ENCODE peak calls at places on chromosomes 13 and 19, in nine cellular contexts. One of them, this sample, is unnamed.

GRCh38 chr19:46133101-46133627 is 8.7 kb upstream of the IGFL3 start:
- DNase-seq in GM20000: no peak
- DNase-seq in globus pallidus: peak
- DNase-seq in ecto neural progenitor cell: peak
- DNase-seq in cardiac fibroblast: peak
- DNase-seq in GF-D8: no peak
- DNase-seq in ELF-1: peak
- DNase-seq in amygdala: peak
- DNase-seq in EL: peak
- DNase-seq in this sample: peak

GRCh38 chr19:13884726-13885591 is 8.0 kb downstream of the NANOS3 start:
- DNase-seq in GM20000: no peak
- DNase-seq in globus pallidus: no peak
- DNase-seq in ecto neural progenitor cell: no peak
- DNase-seq in cardiac fibroblast: no peak
- DNase-seq in GF-D8: no peak
- DNase-seq in ELF-1: no peak
- DNase-seq in amygdala: no peak
- DNase-seq in EL: no peak
- DNase-seq in this sample: no peak

GRCh38 chr19:29467824-29468401 is 57.9 kb upstream of the VSTM2B start:
- DNase-seq in GM20000: peak
- DNase-seq in globus pallidus: peak
- DNase-seq in ecto neural progenitor cell: no peak
- DNase-seq in cardiac fibroblast: peak
- DNase-seq in GF-D8: no peak
- DNase-seq in ELF-1: peak
- DNase-seq in amygdala: peak
- DNase-seq in EL: peak
- DNase-seq in this sample: peak

GRCh38 chr19:1254081-1254527 is 5.7 kb downstream of the MIDN start:
- DNase-seq in GM20000: no peak
- DNase-seq in globus pallidus: peak
- DNase-seq in ecto neural progenitor cell: no peak
- DNase-seq in cardiac fibroblast: peak
- DNase-seq in GF-D8: no peak
- DNase-seq in ELF-1: no peak
- DNase-seq in amygdala: peak
- DNase-seq in EL: no peak
- DNase-seq in this sample: no peak

GRCh38 chr13:100636441-100636840 is 38.2 kb downstream of the TMTC4 start:
- DNase-seq in GM20000: no peak
- DNase-seq in globus pallidus: peak
- DNase-seq in ecto neural progenitor cell: no peak
- DNase-seq in cardiac fibroblast: no peak
- DNase-seq in GF-D8: no peak
- DNase-seq in ELF-1: peak
- DNase-seq in amygdala: no peak
- DNase-seq in EL: no peak
- DNase-seq in this sample: no peak

GRCh38 chr19:35693835-35694599 is 10.3 kb upstream of the ZBTB32 start:
- DNase-seq in GM20000: peak
- DNase-seq in globus pallidus: peak
- DNase-seq in ecto neural progenitor cell: peak
- DNase-seq in cardiac fibroblast: peak
- DNase-seq in GF-D8: peak
- DNase-seq in ELF-1: peak
- DNase-seq in amygdala: peak
- DNase-seq in EL: peak
- DNase-seq in this sample: peak

GRCh38 chr13:22812793-22813192 is 368.0 kb upstream of the SGCG start:
- DNase-seq in GM20000: no peak
- DNase-seq in globus pallidus: no peak
- DNase-seq in ecto neural progenitor cell: no peak
- DNase-seq in cardiac fibroblast: no peak
- DNase-seq in GF-D8: no peak
- DNase-seq in ELF-1: no peak
- DNase-seq in amygdala: no peak
- DNase-seq in EL: no peak
- DNase-seq in this sample: peak

GRCh38 chr13:41995946-41996345 is 35.0 kb upstream of the VWA8 start:
- DNase-seq in GM20000: peak
- DNase-seq in globus pallidus: no peak
- DNase-seq in ecto neural progenitor cell: no peak
- DNase-seq in cardiac fibroblast: peak
- DNase-seq in GF-D8: peak
- DNase-seq in ELF-1: no peak
- DNase-seq in amygdala: no peak
- DNase-seq in EL: peak
- DNase-seq in this sample: no peak

GRCh38 chr19:52670046-52670445 is 31.9 kb upstream of the ZNF83 start:
- DNase-seq in GM20000: no peak
- DNase-seq in globus pallidus: no peak
- DNase-seq in ecto neural progenitor cell: no peak
- DNase-seq in cardiac fibroblast: no peak
- DNase-seq in GF-D8: no peak
- DNase-seq in ELF-1: no peak
- DNase-seq in amygdala: no peak
- DNase-seq in EL: no peak
- DNase-seq in this sample: no peak

GRCh38 chr13:28659611-28659970 is 661 bp downstream of the POMP start:
- DNase-seq in GM20000: peak
- DNase-seq in globus pallidus: no peak
- DNase-seq in ecto neural progenitor cell: no peak
- DNase-seq in cardiac fibroblast: peak
- DNase-seq in GF-D8: peak
- DNase-seq in ELF-1: no peak
- DNase-seq in amygdala: no peak
- DNase-seq in EL: peak
- DNase-seq in this sample: no peak

GRCh38 chr13:38348890-38349289 is 761 bp upstream of the UFM1 start:
- DNase-seq in GM20000: no peak
- DNase-seq in globus pallidus: peak
- DNase-seq in ecto neural progenitor cell: peak
- DNase-seq in cardiac fibroblast: peak
- DNase-seq in GF-D8: no peak
- DNase-seq in ELF-1: peak
- DNase-seq in amygdala: no peak
- DNase-seq in EL: peak
- DNase-seq in this sample: peak

GRCh38 chr13:32902898-32903297 is 113.3 kb upstream of the KL start:
- DNase-seq in GM20000: no peak
- DNase-seq in globus pallidus: peak
- DNase-seq in ecto neural progenitor cell: no peak
- DNase-seq in cardiac fibroblast: peak
- DNase-seq in GF-D8: no peak
- DNase-seq in ELF-1: peak
- DNase-seq in amygdala: no peak
- DNase-seq in EL: peak
- DNase-seq in this sample: peak

GRCh38 chr19:50050406-50051223 is 24.8 kb downstream of the ZNF473 start:
- DNase-seq in GM20000: peak
- DNase-seq in globus pallidus: peak
- DNase-seq in ecto neural progenitor cell: peak
- DNase-seq in cardiac fibroblast: peak
- DNase-seq in GF-D8: no peak
- DNase-seq in ELF-1: peak
- DNase-seq in amygdala: peak
- DNase-seq in EL: peak
- DNase-seq in this sample: peak

GRCh38 chr13:42865703-42866102 is 84.3 kb downstream of the FAM216B start:
- DNase-seq in GM20000: no peak
- DNase-seq in globus pallidus: no peak
- DNase-seq in ecto neural progenitor cell: no peak
- DNase-seq in cardiac fibroblast: no peak
- DNase-seq in GF-D8: no peak
- DNase-seq in ELF-1: no peak
- DNase-seq in amygdala: no peak
- DNase-seq in EL: no peak
- DNase-seq in this sample: no peak

GRCh38 chr19:23241433-23241832 is 8.8 kb downstream of the ZNF724 start:
- DNase-seq in GM20000: no peak
- DNase-seq in globus pallidus: no peak
- DNase-seq in ecto neural progenitor cell: no peak
- DNase-seq in cardiac fibroblast: peak
- DNase-seq in GF-D8: no peak
- DNase-seq in ELF-1: no peak
- DNase-seq in amygdala: no peak
- DNase-seq in EL: no peak
- DNase-seq in this sample: no peak

GRCh38 chr13:34833562-34834182 is 108.4 kb upstream of the NBEA start:
- DNase-seq in GM20000: no peak
- DNase-seq in globus pallidus: no peak
- DNase-seq in ecto neural progenitor cell: no peak
- DNase-seq in cardiac fibroblast: peak
- DNase-seq in GF-D8: no peak
- DNase-seq in ELF-1: peak
- DNase-seq in amygdala: no peak
- DNase-seq in EL: peak
- DNase-seq in this sample: peak

GRCh38 chr13:24178847-24179845 is 18.6 kb downstream of the SPATA13 start:
- DNase-seq in GM20000: no peak
- DNase-seq in globus pallidus: no peak
- DNase-seq in ecto neural progenitor cell: no peak
- DNase-seq in cardiac fibroblast: peak
- DNase-seq in GF-D8: no peak
- DNase-seq in ELF-1: no peak
- DNase-seq in amygdala: no peak
- DNase-seq in EL: peak
- DNase-seq in this sample: no peak

GRCh38 chr19:56170261-56170660 is 5.5 kb upstream of the GALP start:
- DNase-seq in GM20000: no peak
- DNase-seq in globus pallidus: no peak
- DNase-seq in ecto neural progenitor cell: no peak
- DNase-seq in cardiac fibroblast: peak
- DNase-seq in GF-D8: no peak
- DNase-seq in ELF-1: no peak
- DNase-seq in amygdala: no peak
- DNase-seq in EL: no peak
- DNase-seq in this sample: peak

GRCh38 chr13:45490068-45490467 is 25.3 kb downstream of the COG3 start:
- DNase-seq in GM20000: no peak
- DNase-seq in globus pallidus: no peak
- DNase-seq in ecto neural progenitor cell: no peak
- DNase-seq in cardiac fibroblast: no peak
- DNase-seq in GF-D8: no peak
- DNase-seq in ELF-1: no peak
- DNase-seq in amygdala: no peak
- DNase-seq in EL: no peak
- DNase-seq in this sample: no peak

GRCh38 chr13:31755803-31756212 is 16.5 kb downstream of the RXFP2 start:
- DNase-seq in GM20000: no peak
- DNase-seq in globus pallidus: no peak
- DNase-seq in ecto neural progenitor cell: no peak
- DNase-seq in cardiac fibroblast: peak
- DNase-seq in GF-D8: no peak
- DNase-seq in ELF-1: no peak
- DNase-seq in amygdala: no peak
- DNase-seq in EL: peak
- DNase-seq in this sample: peak

GRCh38 chr13:105655046-105655445 is 880.4 kb downstream of the EFNB2 start:
- DNase-seq in GM20000: no peak
- DNase-seq in globus pallidus: no peak
- DNase-seq in ecto neural progenitor cell: no peak
- DNase-seq in cardiac fibroblast: peak
- DNase-seq in GF-D8: no peak
- DNase-seq in ELF-1: no peak
- DNase-seq in amygdala: no peak
- DNase-seq in EL: peak
- DNase-seq in this sample: peak

GRCh38 chr19:39362682-39363657 is 20.7 kb downstream of the SAMD4B start:
- DNase-seq in GM20000: no peak
- DNase-seq in globus pallidus: no peak
- DNase-seq in ecto neural progenitor cell: no peak
- DNase-seq in cardiac fibroblast: peak
- DNase-seq in GF-D8: no peak
- DNase-seq in ELF-1: peak
- DNase-seq in amygdala: no peak
- DNase-seq in EL: peak
- DNase-seq in this sample: peak

GRCh38 chr19:46000497-46001246 is 5.4 kb downstream of the CCDC61 start:
- DNase-seq in GM20000: peak
- DNase-seq in globus pallidus: peak
- DNase-seq in ecto neural progenitor cell: peak
- DNase-seq in cardiac fibroblast: no peak
- DNase-seq in GF-D8: no peak
- DNase-seq in ELF-1: no peak
- DNase-seq in amygdala: peak
- DNase-seq in EL: no peak
- DNase-seq in this sample: no peak

GRCh38 chr13:98839826-98840769 is 87.6 kb upstream of the SLC15A1 start:
- DNase-seq in GM20000: peak
- DNase-seq in globus pallidus: peak
- DNase-seq in ecto neural progenitor cell: peak
- DNase-seq in cardiac fibroblast: peak
- DNase-seq in GF-D8: peak
- DNase-seq in ELF-1: peak
- DNase-seq in amygdala: peak
- DNase-seq in EL: peak
- DNase-seq in this sample: peak

GRCh38 chr13:73943137-73943964 is 190.9 kb downstream of the KLF12 start:
- DNase-seq in GM20000: peak
- DNase-seq in globus pallidus: no peak
- DNase-seq in ecto neural progenitor cell: no peak
- DNase-seq in cardiac fibroblast: no peak
- DNase-seq in GF-D8: no peak
- DNase-seq in ELF-1: no peak
- DNase-seq in amygdala: no peak
- DNase-seq in EL: no peak
- DNase-seq in this sample: no peak

GRCh38 chr19:4354897-4355296 is 11.5 kb downstream of the MPND start:
- DNase-seq in GM20000: no peak
- DNase-seq in globus pallidus: no peak
- DNase-seq in ecto neural progenitor cell: no peak
- DNase-seq in cardiac fibroblast: no peak
- DNase-seq in GF-D8: no peak
- DNase-seq in ELF-1: no peak
- DNase-seq in amygdala: no peak
- DNase-seq in EL: no peak
- DNase-seq in this sample: no peak

GRCh38 chr19:42512743-42513304 is 15.5 kb downstream of the CEACAM1 start:
- DNase-seq in GM20000: peak
- DNase-seq in globus pallidus: no peak
- DNase-seq in ecto neural progenitor cell: no peak
- DNase-seq in cardiac fibroblast: no peak
- DNase-seq in GF-D8: no peak
- DNase-seq in ELF-1: peak
- DNase-seq in amygdala: no peak
- DNase-seq in EL: no peak
- DNase-seq in this sample: no peak

GRCh38 chr19:41588497-41589209 is 12.7 kb downstream of the CEACAM21 start:
- DNase-seq in GM20000: peak
- DNase-seq in globus pallidus: no peak
- DNase-seq in ecto neural progenitor cell: peak
- DNase-seq in cardiac fibroblast: peak
- DNase-seq in GF-D8: no peak
- DNase-seq in ELF-1: no peak
- DNase-seq in amygdala: no peak
- DNase-seq in EL: peak
- DNase-seq in this sample: peak

GRCh38 chr13:99129050-99129449 is 71.6 kb upstream of the UBAC2 start:
- DNase-seq in GM20000: no peak
- DNase-seq in globus pallidus: no peak
- DNase-seq in ecto neural progenitor cell: no peak
- DNase-seq in cardiac fibroblast: no peak
- DNase-seq in GF-D8: no peak
- DNase-seq in ELF-1: no peak
- DNase-seq in amygdala: no peak
- DNase-seq in EL: no peak
- DNase-seq in this sample: no peak

GRCh38 chr19:2252481-2253105 is 3.5 kb downstream of the AMH start:
- DNase-seq in GM20000: peak
- DNase-seq in globus pallidus: no peak
- DNase-seq in ecto neural progenitor cell: no peak
- DNase-seq in cardiac fibroblast: no peak
- DNase-seq in GF-D8: no peak
- DNase-seq in ELF-1: no peak
- DNase-seq in amygdala: no peak
- DNase-seq in EL: no peak
- DNase-seq in this sample: no peak

GRCh38 chr19:7916908-7917291 is 2.3 kb downstream of the TGFBR3L start:
- DNase-seq in GM20000: no peak
- DNase-seq in globus pallidus: no peak
- DNase-seq in ecto neural progenitor cell: no peak
- DNase-seq in cardiac fibroblast: no peak
- DNase-seq in GF-D8: no peak
- DNase-seq in ELF-1: no peak
- DNase-seq in amygdala: no peak
- DNase-seq in EL: peak
- DNase-seq in this sample: no peak

This sample was measured in MG63.